ENCODE peak calls at places on chromosomes 2 and 18, in four cellular contexts. D is GM12878, C is K562, R is HepG2. M is an unnamed sample.

GRCh38 chr2:36486546-36487044 is 111.4 kb downstream of the FEZ2 start:
- DNase-seq in D (no peak), C (no peak), R (peak), M (no peak)

GRCh38 chr2:234304945-234305344 is 191.9 kb downstream of the ARL4C start:
- DNase-seq in D (no peak), C (no peak), R (no peak), M (peak)

GRCh38 chr2:47822518-47822917 is 39.6 kb downstream of the MSH6 start:
- DNase-seq in D (no peak), C (no peak), R (no peak), M (no peak)

GRCh38 chr2:16138811-16139662 is 198.7 kb downstream of the MYCN start:
- DNase-seq in D (no peak), C (no peak), R (no peak), M (no peak)

GRCh38 chr2:18834341-18834740 is 245.0 kb upstream of the NT5C1B start:
- DNase-seq in D (no peak), C (no peak), R (no peak), M (no peak)

GRCh38 chr2:8303322-8303832 is 378.5 kb upstream of the ID2 start:
- DNase-seq in D (peak), C (no peak), R (no peak), M (peak)

GRCh38 chr18:58800582-58800981 is 64.1 kb upstream of the ZNF532 start:
- DNase-seq in D (peak), C (no peak), R (no peak), M (no peak)

GRCh38 chr2:136448435-136448834 is 316.9 kb upstream of the THSD7B start:
- DNase-seq in D (no peak), C (no peak), R (no peak), M (no peak)

GRCh38 chr2:152594022-152594712 is 123.1 kb downstream of the PRPF40A start:
- DNase-seq in D (no peak), C (no peak), R (no peak), M (no peak)

GRCh38 chr2:70008290-70008689 is 46.9 kb upstream of the ASPRV1 start:
- DNase-seq in D (no peak), C (no peak), R (no peak), M (no peak)

GRCh38 chr2:105912081-105912480 is 167.4 kb downstream of the NCK2 start:
- DNase-seq in D (no peak), C (no peak), R (no peak), M (no peak)

GRCh38 chr2:152730591-152731333 is 12.3 kb downstream of the ARL6IP6 start:
- DNase-seq in D (no peak), C (no peak), R (no peak), M (no peak)

GRCh38 chr18:53426656-53427055 is 797.8 kb downstream of the MBD2 start:
- DNase-seq in D (no peak), C (no peak), R (no peak), M (no peak)

GRCh38 chr2:238700506-238701050 is 147.3 kb upstream of the TWIST2 start:
- DNase-seq in D (no peak), C (no peak), R (no peak), M (no peak)

GRCh38 chr2:108278631-108279030 is 10.1 kb upstream of the SULT1C2 start:
- DNase-seq in D (no peak), C (no peak), R (no peak), M (no peak)

GRCh38 chr2:222915092-222915957 is 54.5 kb downstream of the ACSL3 start:
- DNase-seq in D (no peak), C (no peak), R (no peak), M (no peak)

GRCh38 chr2:209334188-209335017 is 89.4 kb upstream of the MAP2 start:
- DNase-seq in D (no peak), C (peak), R (peak), M (peak)

GRCh38 chr2:107263596-107264090 is 377.7 kb upstream of the ST6GAL2 start:
- DNase-seq in D (no peak), C (no peak), R (no peak), M (no peak)

GRCh38 chr2:33069894-33070651 is 123.3 kb downstream of the LTBP1 start:
- DNase-seq in D (no peak), C (peak), R (peak), M (no peak)

GRCh38 chr2:168375195-168375798 is 80.8 kb upstream of the CERS6 start:
- DNase-seq in D (no peak), C (no peak), R (no peak), M (no peak)

GRCh38 chr2:158546412-158547144 is 89.8 kb downstream of the PKP4 start:
- DNase-seq in D (no peak), C (peak), R (no peak), M (no peak)

GRCh38 chr2:222751821-222752719 is 80.6 kb downstream of the MOGAT1 start:
- DNase-seq in D (no peak), C (no peak), R (no peak), M (no peak)

GRCh38 chr2:200695178-200695930 is 109.5 kb downstream of the AOX1 start:
- DNase-seq in D (no peak), C (no peak), R (no peak), M (no peak)

GRCh38 chr2:46073540-46074018 is 223.6 kb upstream of the EPAS1 start:
- DNase-seq in D (no peak), C (no peak), R (peak), M (no peak)

GRCh38 chr2:150997702-150998480 is 263.8 kb downstream of the RBM43 start:
- DNase-seq in D (no peak), C (no peak), R (no peak), M (no peak)

GRCh38 chr2:150994041-150994440 is 267.6 kb downstream of the RBM43 start:
- DNase-seq in D (no peak), C (no peak), R (no peak), M (no peak)

DNA sequence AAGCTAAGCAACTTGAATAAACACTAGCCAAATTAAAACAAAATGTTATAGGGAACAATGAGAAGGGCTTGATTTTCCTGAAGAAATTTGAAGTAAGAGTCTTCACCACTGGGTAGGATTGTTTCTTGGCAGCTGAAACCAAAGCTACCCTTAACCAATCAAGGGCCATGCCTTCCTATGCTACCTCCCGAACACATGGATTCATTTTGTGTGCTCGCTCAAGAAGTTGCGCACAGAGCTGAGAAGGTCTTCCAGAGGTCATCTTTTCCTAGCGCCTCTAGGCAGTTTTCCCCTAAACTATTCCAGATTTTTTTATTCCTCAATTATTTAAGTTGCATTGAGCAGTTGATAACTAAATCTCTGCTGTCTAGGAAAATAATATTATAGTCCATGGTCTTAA is 264.6 kb downstream of the RBM43 start:
- DNase-seq in D (no peak), C (no peak), R (no peak), M (no peak)
- TF ChIP-seq MAX in D (no peak), C (no peak), R (no peak), M (no peak)

DNA sequence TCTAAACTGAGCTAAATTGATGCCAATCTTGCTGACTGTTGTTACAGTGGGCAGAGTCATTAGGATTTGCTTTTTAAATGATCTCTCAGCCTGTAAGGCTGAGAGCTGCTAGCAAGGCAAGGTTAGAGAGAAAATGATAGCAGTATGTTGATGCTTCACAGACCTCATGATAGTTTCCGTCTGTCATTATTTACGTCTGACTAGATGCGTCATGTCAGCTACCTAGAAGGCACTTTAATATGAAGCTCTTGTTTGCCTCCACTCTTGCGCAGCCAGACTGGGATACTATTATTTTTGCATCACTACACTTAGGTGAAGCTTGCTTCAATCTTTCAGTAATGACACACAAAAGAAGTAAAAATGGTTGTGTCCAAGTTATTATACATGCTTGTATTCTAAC is 313.8 kb downstream of the LNPK start:
- DNase-seq in D (no peak), C (no peak), R (no peak), M (no peak)
- TF ChIP-seq ATF3 in D (no peak), C (no peak), R (no peak), M (no peak)

GRCh38 chr2:43220982-43221659 is 5.3 kb downstream of the ZFP36L2 start:
- DNase-seq in D (no peak), C (peak), R (no peak), M (peak)
- TF ChIP-seq CBFB in D (no peak), C (no peak), R (no peak), M (no peak)

GRCh38 chr2:27139310-27139709 is at the start of gene PRR30:
- DNase-seq in D (no peak), C (no peak), R (no peak), M (no peak)
- TF ChIP-seq MAX in D (no peak), C (no peak), R (no peak), M (no peak)

GRCh38 chr2:226526731-226527130 is 272.9 kb downstream of the IRS1 start:
- DNase-seq in D (no peak), C (no peak), R (no peak), M (no peak)
- TF ChIP-seq ATF3 in D (no peak), C (no peak), R (no peak), M (no peak)

GRCh38 chr2:199457147-199458016 is at the start of gene SATB2:
- DNase-seq in D (no peak), C (peak), R (no peak), M (peak)
- TF ChIP-seq CBFB in D (no peak), C (no peak), R (no peak), M (no peak)

GRCh38 chr2:3312576-3313345 is 64.9 kb downstream of the EIPR1 start:
- DNase-seq in D (no peak), C (no peak), R (no peak), M (no peak)
- TF ChIP-seq MAX in D (no peak), C (no peak), R (no peak), M (no peak)

GRCh38 chr2:40127147-40127546 is 324.7 kb downstream of the SLC8A1 start:
- DNase-seq in D (no peak), C (no peak), R (no peak), M (no peak)

GRCh38 chr2:40128796-40129195 is 323.1 kb downstream of the SLC8A1 start:
- DNase-seq in D (no peak), C (no peak), R (no peak), M (no peak)

GRCh38 chr2:40129725-40130124 is 322.2 kb downstream of the SLC8A1 start:
- DNase-seq in D (no peak), C (no peak), R (no peak), M (no peak)

GRCh38 chr2:40130251-40130994 is 321.5 kb downstream of the SLC8A1 start:
- DNase-seq in D (no peak), C (no peak), R (no peak), M (no peak)

DNA sequence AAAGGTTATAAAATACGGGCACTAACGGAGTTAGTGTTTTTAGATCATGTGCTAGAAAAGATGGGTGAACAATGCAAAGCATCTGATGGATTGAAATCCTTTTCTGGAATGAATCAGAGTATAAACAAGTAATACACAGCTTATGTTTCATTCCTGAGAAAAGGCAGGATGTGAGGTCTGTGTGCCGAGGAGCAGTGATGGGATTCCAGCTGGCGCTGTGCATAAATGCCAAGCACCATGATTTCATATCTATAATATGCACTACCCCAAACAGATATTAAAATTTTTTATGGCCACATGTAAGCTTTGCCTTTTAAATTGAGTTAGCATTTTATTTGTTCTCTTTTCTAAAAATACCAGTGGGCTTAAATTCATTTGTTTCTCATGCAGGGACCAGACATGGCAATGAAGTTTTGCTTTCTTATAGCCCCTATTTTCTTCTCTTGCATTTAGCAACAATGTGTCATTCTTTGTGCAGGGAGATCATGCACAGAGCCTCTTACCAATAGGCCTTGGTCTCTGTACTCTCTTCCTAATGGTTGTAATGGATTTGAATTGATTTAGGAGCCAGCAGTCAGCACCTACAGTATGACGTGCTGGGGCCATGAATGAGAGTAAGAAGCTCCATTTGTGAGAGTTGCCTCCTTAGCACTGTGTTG is 323.9 kb downstream of the SLC8A1 start:
- DNase-seq in D (no peak), C (no peak), R (no peak), M (no peak)
- TF ChIP-seq ATF3 in D (no peak), C (no peak), R (no peak), M (no peak)

GRCh38 chr2:73134471-73134870 is 21.7 kb upstream of the RAB11FIP5 start:
- DNase-seq in D (no peak), C (no peak), R (no peak), M (no peak)
- TF ChIP-seq CBFB in D (no peak), C (no peak), R (no peak), M (no peak)

M was measured in WTC11.